ENCODE peak calls at places on chromosomes 3 and 15, in ten cellular contexts. One of them, this sample, is unnamed.
A peak's percentile ranks its signal among the peaks of the same experiment; 100 is the strongest.

GRCh38 chr15:41827290-41827879 is 507 bp upstream of the JMJD7 start:
- DNase-seq in BE2C: no peak
- DNase-seq in MM.1S: no peak
- DNase-seq in GM12865: peak; percentile 12
- DNase-seq in cardiac fibroblast: no peak
- DNase-seq in WTC11: peak; percentile 55
- DNase-seq in AG04450: no peak
- DNase-seq in left ventricle myocardium inferior: peak; percentile 29
- DNase-seq in ovary: peak; percentile 66
- DNase-seq in psoas muscle: no peak
- DNase-seq in this sample: no peak

GRCh38 chr3:179016979-179017670 is 54.5 kb downstream of the ZMAT3 start:
- DNase-seq in BE2C: no peak
- DNase-seq in MM.1S: peak; percentile 82
- DNase-seq in GM12865: peak; percentile 69
- DNase-seq in cardiac fibroblast: no peak
- DNase-seq in WTC11: no peak
- DNase-seq in AG04450: no peak
- DNase-seq in left ventricle myocardium inferior: no peak
- DNase-seq in ovary: no peak
- DNase-seq in psoas muscle: no peak
- DNase-seq in this sample: no peak

GRCh38 chr3:77562089-77562488 is 522.2 kb downstream of the ROBO2 start:
- DNase-seq in BE2C: no peak
- DNase-seq in MM.1S: no peak
- DNase-seq in GM12865: no peak
- DNase-seq in cardiac fibroblast: no peak
- DNase-seq in WTC11: no peak
- DNase-seq in AG04450: no peak
- DNase-seq in left ventricle myocardium inferior: no peak
- DNase-seq in ovary: no peak
- DNase-seq in psoas muscle: no peak
- DNase-seq in this sample: no peak

GRCh38 chr3:43998374-43998840 is 243.3 kb upstream of the TOPAZ1 start:
- DNase-seq in BE2C: no peak
- DNase-seq in MM.1S: peak; percentile 19
- DNase-seq in GM12865: no peak
- DNase-seq in cardiac fibroblast: no peak
- DNase-seq in WTC11: peak; percentile 40
- DNase-seq in AG04450: no peak
- DNase-seq in left ventricle myocardium inferior: no peak
- DNase-seq in ovary: no peak
- DNase-seq in psoas muscle: no peak
- DNase-seq in this sample: peak; percentile 36

GRCh38 chr3:172918165-172918564 is 167.6 kb downstream of the ECT2 start:
- DNase-seq in BE2C: no peak
- DNase-seq in MM.1S: no peak
- DNase-seq in GM12865: no peak
- DNase-seq in cardiac fibroblast: peak; percentile 82
- DNase-seq in WTC11: no peak
- DNase-seq in AG04450: no peak
- DNase-seq in left ventricle myocardium inferior: no peak
- DNase-seq in ovary: no peak
- DNase-seq in psoas muscle: no peak
- DNase-seq in this sample: no peak

GRCh38 chr15:82875411-82876003 is 66.1 kb downstream of the WHAMM start:
- DNase-seq in BE2C: no peak
- DNase-seq in MM.1S: no peak
- DNase-seq in GM12865: no peak
- DNase-seq in cardiac fibroblast: no peak
- DNase-seq in WTC11: no peak
- DNase-seq in AG04450: peak; percentile 46
- DNase-seq in left ventricle myocardium inferior: no peak
- DNase-seq in ovary: no peak
- DNase-seq in psoas muscle: no peak
- DNase-seq in this sample: no peak

GRCh38 chr3:25272090-25272489 is 156.0 kb upstream of the RARB start:
- DNase-seq in BE2C: no peak
- DNase-seq in MM.1S: no peak
- DNase-seq in GM12865: no peak
- DNase-seq in cardiac fibroblast: no peak
- DNase-seq in WTC11: no peak
- DNase-seq in AG04450: no peak
- DNase-seq in left ventricle myocardium inferior: no peak
- DNase-seq in ovary: no peak
- DNase-seq in psoas muscle: no peak
- DNase-seq in this sample: no peak

GRCh38 chr15:32952901-32953889 is 235.4 kb downstream of the GREM1 start:
- DNase-seq in BE2C: no peak
- DNase-seq in MM.1S: no peak
- DNase-seq in GM12865: no peak
- DNase-seq in cardiac fibroblast: peak; percentile 47
- DNase-seq in WTC11: no peak
- DNase-seq in AG04450: no peak
- DNase-seq in left ventricle myocardium inferior: no peak
- DNase-seq in ovary: no peak
- DNase-seq in psoas muscle: no peak
- DNase-seq in this sample: no peak

GRCh38 chr3:185175370-185175987 is 22.6 kb upstream of the C3orf70 start:
- DNase-seq in BE2C: peak; percentile 73
- DNase-seq in MM.1S: peak; percentile 72
- DNase-seq in GM12865: peak; percentile 60
- DNase-seq in cardiac fibroblast: peak; percentile 73
- DNase-seq in WTC11: peak; percentile 38
- DNase-seq in AG04450: no peak
- DNase-seq in left ventricle myocardium inferior: peak; percentile 73
- DNase-seq in ovary: peak; percentile 51
- DNase-seq in psoas muscle: peak; percentile 70
- DNase-seq in this sample: peak; percentile 59

GRCh38 chr15:58117619-58118018 is 20.6 kb upstream of the AQP9 start:
- DNase-seq in BE2C: no peak
- DNase-seq in MM.1S: no peak
- DNase-seq in GM12865: no peak
- DNase-seq in cardiac fibroblast: no peak
- DNase-seq in WTC11: no peak
- DNase-seq in AG04450: no peak
- DNase-seq in left ventricle myocardium inferior: no peak
- DNase-seq in ovary: no peak
- DNase-seq in psoas muscle: no peak
- DNase-seq in this sample: no peak

GRCh38 chr15:58114388-58114787 is 23.8 kb upstream of the AQP9 start:
- DNase-seq in BE2C: no peak
- DNase-seq in MM.1S: no peak
- DNase-seq in GM12865: no peak
- DNase-seq in cardiac fibroblast: no peak
- DNase-seq in WTC11: no peak
- DNase-seq in AG04450: no peak
- DNase-seq in left ventricle myocardium inferior: no peak
- DNase-seq in ovary: no peak
- DNase-seq in psoas muscle: no peak
- DNase-seq in this sample: no peak

GRCh38 chr15:58114812-58115211 is 23.4 kb upstream of the AQP9 start:
- DNase-seq in BE2C: no peak
- DNase-seq in MM.1S: no peak
- DNase-seq in GM12865: no peak
- DNase-seq in cardiac fibroblast: no peak
- DNase-seq in WTC11: no peak
- DNase-seq in AG04450: no peak
- DNase-seq in left ventricle myocardium inferior: no peak
- DNase-seq in ovary: no peak
- DNase-seq in psoas muscle: no peak
- DNase-seq in this sample: no peak

GRCh38 chr15:58118272-58118671 is 19.9 kb upstream of the AQP9 start:
- DNase-seq in BE2C: no peak
- DNase-seq in MM.1S: no peak
- DNase-seq in GM12865: no peak
- DNase-seq in cardiac fibroblast: no peak
- DNase-seq in WTC11: no peak
- DNase-seq in AG04450: no peak
- DNase-seq in left ventricle myocardium inferior: no peak
- DNase-seq in ovary: no peak
- DNase-seq in psoas muscle: no peak
- DNase-seq in this sample: no peak

DNA sequence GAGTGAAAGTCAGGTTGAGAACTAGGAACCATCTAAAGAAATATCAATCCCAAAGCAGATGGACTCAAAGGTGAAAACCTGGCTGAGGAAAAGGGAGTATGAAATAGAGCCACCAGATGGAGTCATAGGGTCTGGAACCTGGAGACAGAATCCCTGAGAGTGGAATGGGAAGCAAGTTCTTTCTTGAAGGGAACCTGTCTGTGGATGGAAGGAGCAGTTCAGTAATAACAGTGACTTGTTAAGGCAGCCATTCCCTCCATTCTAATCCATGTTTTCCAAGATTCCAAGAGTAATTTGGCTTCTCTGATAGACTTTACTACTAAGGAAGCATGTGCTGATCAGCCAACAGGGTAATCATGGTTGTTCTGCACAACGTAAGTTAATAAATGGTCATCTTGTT is 22.5 kb upstream of the AQP9 start:
- DNase-seq in BE2C: no peak
- DNase-seq in MM.1S: no peak
- DNase-seq in GM12865: no peak
- DNase-seq in cardiac fibroblast: peak; percentile 37
- DNase-seq in WTC11: no peak
- DNase-seq in AG04450: no peak
- DNase-seq in left ventricle myocardium inferior: no peak
- DNase-seq in ovary: no peak
- DNase-seq in psoas muscle: no peak
- DNase-seq in this sample: no peak
- TF ChIP-seq CTCF in BE2C: peak; percentile 60
- TF ChIP-seq CTCF in MM.1S: no peak
- TF ChIP-seq CTCF in GM12865: no peak
- TF ChIP-seq CTCF in cardiac fibroblast: peak; percentile 31
- TF ChIP-seq CTCF in WTC11: no peak
- TF ChIP-seq CTCF in AG04450: peak; percentile 24
- TF ChIP-seq CTCF in left ventricle myocardium inferior: peak; percentile 53
- TF ChIP-seq CTCF in ovary: no peak
- TF ChIP-seq CTCF in psoas muscle: no peak
- TF ChIP-seq CTCF in this sample: no peak

GRCh38 chr3:84110787-84111186 is 848.0 kb upstream of the CADM2 start:
- DNase-seq in BE2C: no peak
- DNase-seq in MM.1S: no peak
- DNase-seq in GM12865: no peak
- DNase-seq in cardiac fibroblast: no peak
- DNase-seq in WTC11: no peak
- DNase-seq in AG04450: no peak
- DNase-seq in left ventricle myocardium inferior: no peak
- DNase-seq in ovary: no peak
- DNase-seq in psoas muscle: no peak
- DNase-seq in this sample: no peak
- TF ChIP-seq CTCF in BE2C: no peak
- TF ChIP-seq CTCF in MM.1S: no peak
- TF ChIP-seq CTCF in GM12865: no peak
- TF ChIP-seq CTCF in cardiac fibroblast: no peak
- TF ChIP-seq CTCF in WTC11: no peak
- TF ChIP-seq CTCF in AG04450: no peak
- TF ChIP-seq CTCF in left ventricle myocardium inferior: no peak
- TF ChIP-seq CTCF in ovary: no peak
- TF ChIP-seq CTCF in psoas muscle: no peak
- TF ChIP-seq CTCF in this sample: no peak

GRCh38 chr15:67505675-67506572 is 15.0 kb upstream of the C15orf61 start:
- DNase-seq in BE2C: no peak
- DNase-seq in MM.1S: no peak
- DNase-seq in GM12865: peak; percentile 18
- DNase-seq in cardiac fibroblast: no peak
- DNase-seq in WTC11: no peak
- DNase-seq in AG04450: no peak
- DNase-seq in left ventricle myocardium inferior: no peak
- DNase-seq in ovary: no peak
- DNase-seq in psoas muscle: no peak
- DNase-seq in this sample: peak; percentile 5

GRCh38 chr15:67504061-67504460 is 16.9 kb upstream of the C15orf61 start:
- DNase-seq in BE2C: no peak
- DNase-seq in MM.1S: no peak
- DNase-seq in GM12865: no peak
- DNase-seq in cardiac fibroblast: no peak
- DNase-seq in WTC11: no peak
- DNase-seq in AG04450: no peak
- DNase-seq in left ventricle myocardium inferior: no peak
- DNase-seq in ovary: no peak
- DNase-seq in psoas muscle: no peak
- DNase-seq in this sample: no peak

GRCh38 chr15:67504796-67505195 is 16.1 kb upstream of the C15orf61 start:
- DNase-seq in BE2C: no peak
- DNase-seq in MM.1S: no peak
- DNase-seq in GM12865: peak; percentile 7
- DNase-seq in cardiac fibroblast: no peak
- DNase-seq in WTC11: no peak
- DNase-seq in AG04450: no peak
- DNase-seq in left ventricle myocardium inferior: no peak
- DNase-seq in ovary: no peak
- DNase-seq in psoas muscle: no peak
- DNase-seq in this sample: no peak

GRCh38 chr15:67501836-67502461 is 19.0 kb upstream of the C15orf61 start:
- DNase-seq in BE2C: no peak
- DNase-seq in MM.1S: no peak
- DNase-seq in GM12865: no peak
- DNase-seq in cardiac fibroblast: no peak
- DNase-seq in WTC11: no peak
- DNase-seq in AG04450: no peak
- DNase-seq in left ventricle myocardium inferior: no peak
- DNase-seq in ovary: no peak
- DNase-seq in psoas muscle: no peak
- DNase-seq in this sample: no peak

DNA sequence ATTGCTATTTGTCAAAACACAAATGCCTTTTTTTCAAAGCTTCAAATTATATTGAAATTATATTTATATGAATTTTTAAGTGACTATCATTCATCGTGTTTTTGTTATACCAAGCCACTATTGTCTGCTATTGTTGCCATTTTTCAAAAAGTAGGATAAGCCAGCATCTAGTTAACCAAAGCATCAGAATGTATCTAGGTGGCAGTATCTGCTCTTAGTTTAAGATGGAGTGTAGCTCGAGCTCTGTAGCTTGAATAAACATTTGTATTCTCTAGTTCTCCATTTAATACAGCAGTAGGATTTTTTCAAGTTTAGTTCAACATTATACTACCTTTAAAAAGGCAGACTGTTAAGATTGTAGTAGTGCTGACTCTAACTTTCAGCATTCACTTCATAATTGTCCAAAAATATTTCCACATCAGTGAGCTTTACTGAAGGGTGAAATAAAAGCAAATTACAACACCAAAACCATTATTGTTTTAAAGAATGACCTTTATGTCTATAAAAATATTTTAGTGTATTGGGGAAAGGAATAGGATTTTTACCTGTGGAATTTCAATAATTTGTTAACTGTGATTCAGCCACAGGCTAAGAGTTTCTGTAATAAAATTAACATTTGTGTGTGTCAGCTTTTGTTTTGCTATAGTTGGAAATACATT is 19.6 kb upstream of the C15orf61 start:
- DNase-seq in BE2C: no peak
- DNase-seq in MM.1S: no peak
- DNase-seq in GM12865: peak; percentile 12
- DNase-seq in cardiac fibroblast: peak; percentile 60
- DNase-seq in WTC11: no peak
- DNase-seq in AG04450: no peak
- DNase-seq in left ventricle myocardium inferior: no peak
- DNase-seq in ovary: no peak
- DNase-seq in psoas muscle: no peak
- DNase-seq in this sample: peak; percentile 22
- TF ChIP-seq CTCF in BE2C: peak; percentile 53
- TF ChIP-seq CTCF in MM.1S: peak; percentile 16
- TF ChIP-seq CTCF in GM12865: no peak
- TF ChIP-seq CTCF in cardiac fibroblast: peak; percentile 22
- TF ChIP-seq CTCF in WTC11: no peak
- TF ChIP-seq CTCF in AG04450: peak; percentile 54
- TF ChIP-seq CTCF in left ventricle myocardium inferior: peak; percentile 48
- TF ChIP-seq CTCF in ovary: no peak
- TF ChIP-seq CTCF in psoas muscle: peak; percentile 35
- TF ChIP-seq CTCF in this sample: peak; percentile 7

GRCh38 chr3:100650651-100651611 is 41.5 kb downstream of the ADGRG7 start:
- DNase-seq in BE2C: no peak
- DNase-seq in MM.1S: peak; percentile 54
- DNase-seq in GM12865: peak; percentile 61
- DNase-seq in cardiac fibroblast: peak; percentile 50
- DNase-seq in WTC11: no peak
- DNase-seq in AG04450: no peak
- DNase-seq in left ventricle myocardium inferior: no peak
- DNase-seq in ovary: no peak
- DNase-seq in psoas muscle: no peak
- DNase-seq in this sample: peak; percentile 52
- TF ChIP-seq CTCF in BE2C: no peak
- TF ChIP-seq CTCF in MM.1S: peak; percentile 46
- TF ChIP-seq CTCF in GM12865: no peak
- TF ChIP-seq CTCF in cardiac fibroblast: no peak
- TF ChIP-seq CTCF in WTC11: no peak
- TF ChIP-seq CTCF in AG04450: no peak
- TF ChIP-seq CTCF in left ventricle myocardium inferior: no peak
- TF ChIP-seq CTCF in ovary: no peak
- TF ChIP-seq CTCF in psoas muscle: peak; percentile 5
- TF ChIP-seq CTCF in this sample: peak; percentile 4

This sample was measured in GM20000.